ENCODE peak calls at places on chromosomes 13 and 19, in ten cellular contexts. One of them, this sample, is unnamed.

GRCh38 chr13:114047358-114047881 is 73.5 kb upstream of the C13orf46 start:
- DNase-seq in stimulated activated CD4-positive, alpha-beta T cell treated with anti-CD3 and anti-CD28 coated beads, Interleukin-12 subunit alpha, Interleukin-12 subunit beta, amount 100 ng/mL, for 24 hours: no peak
- DNase-seq in psoas muscle: no peak
- DNase-seq in HEK293T: no peak
- DNase-seq in T-helper 1 cell: no peak
- DNase-seq in AG08395: no peak
- DNase-seq in neural progenitor cell: no peak
- DNase-seq in CD8-positive, alpha-beta memory T cell: no peak
- DNase-seq in AG09319: no peak
- DNase-seq in NCI-H748 treated with DMSO at 0.1 percent for 48 hours: peak
- DNase-seq in this sample: no peak

GRCh38 chr13:97295279-97296182 is 73.4 kb downstream of the MBNL2 start:
- DNase-seq in psoas muscle: no peak
- DNase-seq in T-helper 1 cell: no peak
- DNase-seq in HEK293T: no peak
- DNase-seq in stimulated activated CD4-positive, alpha-beta T cell treated with anti-CD3 and anti-CD28 coated beads, Interleukin-12 subunit alpha, Interleukin-12 subunit beta, amount 100 ng/mL, for 24 hours: no peak
- DNase-seq in NCI-H748 treated with DMSO at 0.1 percent for 48 hours: no peak
- DNase-seq in AG09319: no peak
- DNase-seq in AG08395: peak
- DNase-seq in neural progenitor cell: no peak
- DNase-seq in CD8-positive, alpha-beta memory T cell: no peak
- DNase-seq in this sample: no peak

GRCh38 chr13:32969516-32969941 is 46.7 kb upstream of the KL start:
- DNase-seq in HEK293T: no peak
- DNase-seq in CD8-positive, alpha-beta memory T cell: no peak
- DNase-seq in stimulated activated CD4-positive, alpha-beta T cell treated with anti-CD3 and anti-CD28 coated beads, Interleukin-12 subunit alpha, Interleukin-12 subunit beta, amount 100 ng/mL, for 24 hours: no peak
- DNase-seq in NCI-H748 treated with DMSO at 0.1 percent for 48 hours: no peak
- DNase-seq in psoas muscle: no peak
- DNase-seq in AG09319: peak
- DNase-seq in AG08395: peak
- DNase-seq in neural progenitor cell: no peak
- DNase-seq in T-helper 1 cell: no peak
- DNase-seq in this sample: no peak

GRCh38 chr19:47798904-47799266 is 5.5 kb downstream of the TPRX1 start:
- DNase-seq in psoas muscle: no peak
- DNase-seq in AG09319: no peak
- DNase-seq in T-helper 1 cell: no peak
- DNase-seq in stimulated activated CD4-positive, alpha-beta T cell treated with anti-CD3 and anti-CD28 coated beads, Interleukin-12 subunit alpha, Interleukin-12 subunit beta, amount 100 ng/mL, for 24 hours: no peak
- DNase-seq in neural progenitor cell: no peak
- DNase-seq in NCI-H748 treated with DMSO at 0.1 percent for 48 hours: no peak
- DNase-seq in CD8-positive, alpha-beta memory T cell: no peak
- DNase-seq in AG08395: no peak
- DNase-seq in HEK293T: no peak
- DNase-seq in this sample: no peak

GRCh38 chr13:26621731-26622401 is 64.4 kb downstream of the WASF3 start:
- DNase-seq in HEK293T: no peak
- DNase-seq in NCI-H748 treated with DMSO at 0.1 percent for 48 hours: no peak
- DNase-seq in AG09319: no peak
- DNase-seq in stimulated activated CD4-positive, alpha-beta T cell treated with anti-CD3 and anti-CD28 coated beads, Interleukin-12 subunit alpha, Interleukin-12 subunit beta, amount 100 ng/mL, for 24 hours: no peak
- DNase-seq in psoas muscle: no peak
- DNase-seq in T-helper 1 cell: no peak
- DNase-seq in AG08395: no peak
- DNase-seq in neural progenitor cell: no peak
- DNase-seq in CD8-positive, alpha-beta memory T cell: no peak
- DNase-seq in this sample: no peak

GRCh38 chr13:109028626-109029025 is 399.2 kb downstream of the MYO16 start:
- DNase-seq in neural progenitor cell: no peak
- DNase-seq in HEK293T: no peak
- DNase-seq in CD8-positive, alpha-beta memory T cell: no peak
- DNase-seq in AG09319: no peak
- DNase-seq in T-helper 1 cell: no peak
- DNase-seq in stimulated activated CD4-positive, alpha-beta T cell treated with anti-CD3 and anti-CD28 coated beads, Interleukin-12 subunit alpha, Interleukin-12 subunit beta, amount 100 ng/mL, for 24 hours: no peak
- DNase-seq in AG08395: no peak
- DNase-seq in NCI-H748 treated with DMSO at 0.1 percent for 48 hours: no peak
- DNase-seq in psoas muscle: no peak
- DNase-seq in this sample: no peak

GRCh38 chr13:98386632-98387031 is 190.3 kb downstream of the STK24 start:
- DNase-seq in NCI-H748 treated with DMSO at 0.1 percent for 48 hours: peak
- DNase-seq in CD8-positive, alpha-beta memory T cell: no peak
- DNase-seq in AG09319: no peak
- DNase-seq in T-helper 1 cell: no peak
- DNase-seq in HEK293T: no peak
- DNase-seq in psoas muscle: no peak
- DNase-seq in stimulated activated CD4-positive, alpha-beta T cell treated with anti-CD3 and anti-CD28 coated beads, Interleukin-12 subunit alpha, Interleukin-12 subunit beta, amount 100 ng/mL, for 24 hours: no peak
- DNase-seq in neural progenitor cell: no peak
- DNase-seq in AG08395: no peak
- DNase-seq in this sample: no peak

GRCh38 chr19:10815969-10816635 is 19.9 kb downstream of the TMED1 start:
- DNase-seq in AG08395: peak
- DNase-seq in CD8-positive, alpha-beta memory T cell: no peak
- DNase-seq in NCI-H748 treated with DMSO at 0.1 percent for 48 hours: no peak
- DNase-seq in neural progenitor cell: no peak
- DNase-seq in T-helper 1 cell: no peak
- DNase-seq in psoas muscle: no peak
- DNase-seq in AG09319: no peak
- DNase-seq in stimulated activated CD4-positive, alpha-beta T cell treated with anti-CD3 and anti-CD28 coated beads, Interleukin-12 subunit alpha, Interleukin-12 subunit beta, amount 100 ng/mL, for 24 hours: no peak
- DNase-seq in HEK293T: no peak
- DNase-seq in this sample: no peak

GRCh38 chr13:37657134-37657533 is 58.6 kb upstream of the POSTN start:
- DNase-seq in neural progenitor cell: no peak
- DNase-seq in CD8-positive, alpha-beta memory T cell: no peak
- DNase-seq in stimulated activated CD4-positive, alpha-beta T cell treated with anti-CD3 and anti-CD28 coated beads, Interleukin-12 subunit alpha, Interleukin-12 subunit beta, amount 100 ng/mL, for 24 hours: no peak
- DNase-seq in HEK293T: no peak
- DNase-seq in NCI-H748 treated with DMSO at 0.1 percent for 48 hours: no peak
- DNase-seq in T-helper 1 cell: no peak
- DNase-seq in AG08395: peak
- DNase-seq in psoas muscle: no peak
- DNase-seq in AG09319: no peak
- DNase-seq in this sample: no peak

GRCh38 chr13:20165417-20166257 is 4.8 kb upstream of the GJA3 start:
- DNase-seq in AG08395: no peak
- DNase-seq in psoas muscle: no peak
- DNase-seq in HEK293T: no peak
- DNase-seq in CD8-positive, alpha-beta memory T cell: no peak
- DNase-seq in stimulated activated CD4-positive, alpha-beta T cell treated with anti-CD3 and anti-CD28 coated beads, Interleukin-12 subunit alpha, Interleukin-12 subunit beta, amount 100 ng/mL, for 24 hours: no peak
- DNase-seq in T-helper 1 cell: no peak
- DNase-seq in NCI-H748 treated with DMSO at 0.1 percent for 48 hours: peak
- DNase-seq in neural progenitor cell: no peak
- DNase-seq in AG09319: no peak
- DNase-seq in this sample: no peak

GRCh38 chr13:71867101-71867814 is at the start of gene DACH1:
- DNase-seq in AG08395: peak
- DNase-seq in AG09319: peak
- DNase-seq in CD8-positive, alpha-beta memory T cell: no peak
- DNase-seq in NCI-H748 treated with DMSO at 0.1 percent for 48 hours: peak
- DNase-seq in T-helper 1 cell: no peak
- DNase-seq in psoas muscle: peak
- DNase-seq in stimulated activated CD4-positive, alpha-beta T cell treated with anti-CD3 and anti-CD28 coated beads, Interleukin-12 subunit alpha, Interleukin-12 subunit beta, amount 100 ng/mL, for 24 hours: no peak
- DNase-seq in neural progenitor cell: peak
- DNase-seq in HEK293T: peak
- DNase-seq in this sample: peak

GRCh38 chr13:74662895-74663294 is 528.7 kb upstream of the KLF12 start:
- DNase-seq in HEK293T: no peak
- DNase-seq in CD8-positive, alpha-beta memory T cell: no peak
- DNase-seq in AG09319: no peak
- DNase-seq in psoas muscle: no peak
- DNase-seq in neural progenitor cell: no peak
- DNase-seq in AG08395: no peak
- DNase-seq in NCI-H748 treated with DMSO at 0.1 percent for 48 hours: no peak
- DNase-seq in T-helper 1 cell: no peak
- DNase-seq in stimulated activated CD4-positive, alpha-beta T cell treated with anti-CD3 and anti-CD28 coated beads, Interleukin-12 subunit alpha, Interleukin-12 subunit beta, amount 100 ng/mL, for 24 hours: no peak
- DNase-seq in this sample: no peak

GRCh38 chr13:109036091-109036490 is 406.7 kb downstream of the MYO16 start:
- DNase-seq in CD8-positive, alpha-beta memory T cell: no peak
- DNase-seq in NCI-H748 treated with DMSO at 0.1 percent for 48 hours: no peak
- DNase-seq in neural progenitor cell: no peak
- DNase-seq in HEK293T: no peak
- DNase-seq in psoas muscle: no peak
- DNase-seq in AG09319: no peak
- DNase-seq in stimulated activated CD4-positive, alpha-beta T cell treated with anti-CD3 and anti-CD28 coated beads, Interleukin-12 subunit alpha, Interleukin-12 subunit beta, amount 100 ng/mL, for 24 hours: no peak
- DNase-seq in AG08395: no peak
- DNase-seq in T-helper 1 cell: no peak
- DNase-seq in this sample: no peak

GRCh38 chr13:21486322-21486721 is 27.2 kb upstream of the ZDHHC20 start:
- DNase-seq in CD8-positive, alpha-beta memory T cell: no peak
- DNase-seq in neural progenitor cell: no peak
- DNase-seq in HEK293T: no peak
- DNase-seq in AG08395: no peak
- DNase-seq in stimulated activated CD4-positive, alpha-beta T cell treated with anti-CD3 and anti-CD28 coated beads, Interleukin-12 subunit alpha, Interleukin-12 subunit beta, amount 100 ng/mL, for 24 hours: no peak
- DNase-seq in AG09319: no peak
- DNase-seq in T-helper 1 cell: no peak
- DNase-seq in NCI-H748 treated with DMSO at 0.1 percent for 48 hours: no peak
- DNase-seq in psoas muscle: no peak
- DNase-seq in this sample: no peak

GRCh38 chr19:1868971-1869370 is 5.6 kb upstream of the KLF16 start:
- DNase-seq in T-helper 1 cell: no peak
- DNase-seq in HEK293T: no peak
- DNase-seq in CD8-positive, alpha-beta memory T cell: no peak
- DNase-seq in neural progenitor cell: no peak
- DNase-seq in AG08395: no peak
- DNase-seq in psoas muscle: no peak
- DNase-seq in stimulated activated CD4-positive, alpha-beta T cell treated with anti-CD3 and anti-CD28 coated beads, Interleukin-12 subunit alpha, Interleukin-12 subunit beta, amount 100 ng/mL, for 24 hours: no peak
- DNase-seq in AG09319: no peak
- DNase-seq in NCI-H748 treated with DMSO at 0.1 percent for 48 hours: no peak
- DNase-seq in this sample: no peak

GRCh38 chr13:44972956-44973581 is 16.2 kb downstream of the NUFIP1 start:
- DNase-seq in psoas muscle: no peak
- DNase-seq in NCI-H748 treated with DMSO at 0.1 percent for 48 hours: peak
- DNase-seq in stimulated activated CD4-positive, alpha-beta T cell treated with anti-CD3 and anti-CD28 coated beads, Interleukin-12 subunit alpha, Interleukin-12 subunit beta, amount 100 ng/mL, for 24 hours: no peak
- DNase-seq in CD8-positive, alpha-beta memory T cell: no peak
- DNase-seq in HEK293T: peak
- DNase-seq in neural progenitor cell: peak
- DNase-seq in AG08395: peak
- DNase-seq in T-helper 1 cell: no peak
- DNase-seq in AG09319: no peak
- DNase-seq in this sample: no peak

GRCh38 chr19:16661480-16662034 is 618 bp downstream of the TMEM38A start:
- DNase-seq in stimulated activated CD4-positive, alpha-beta T cell treated with anti-CD3 and anti-CD28 coated beads, Interleukin-12 subunit alpha, Interleukin-12 subunit beta, amount 100 ng/mL, for 24 hours: peak
- DNase-seq in HEK293T: no peak
- DNase-seq in psoas muscle: peak
- DNase-seq in AG08395: no peak
- DNase-seq in T-helper 1 cell: peak
- DNase-seq in AG09319: no peak
- DNase-seq in CD8-positive, alpha-beta memory T cell: peak
- DNase-seq in NCI-H748 treated with DMSO at 0.1 percent for 48 hours: no peak
- DNase-seq in neural progenitor cell: peak
- DNase-seq in this sample: peak

GRCh38 chr19:33134571-33135041 is 2.7 kb downstream of the WDR88 start:
- DNase-seq in AG08395: no peak
- DNase-seq in T-helper 1 cell: peak
- DNase-seq in NCI-H748 treated with DMSO at 0.1 percent for 48 hours: peak
- DNase-seq in CD8-positive, alpha-beta memory T cell: peak
- DNase-seq in HEK293T: no peak
- DNase-seq in AG09319: no peak
- DNase-seq in neural progenitor cell: peak
- DNase-seq in psoas muscle: no peak
- DNase-seq in stimulated activated CD4-positive, alpha-beta T cell treated with anti-CD3 and anti-CD28 coated beads, Interleukin-12 subunit alpha, Interleukin-12 subunit beta, amount 100 ng/mL, for 24 hours: peak
- DNase-seq in this sample: peak

GRCh38 chr13:102948006-102948405 is 102.2 kb downstream of the ERCC5 start:
- DNase-seq in NCI-H748 treated with DMSO at 0.1 percent for 48 hours: no peak
- DNase-seq in AG09319: no peak
- DNase-seq in CD8-positive, alpha-beta memory T cell: no peak
- DNase-seq in neural progenitor cell: peak
- DNase-seq in AG08395: no peak
- DNase-seq in psoas muscle: no peak
- DNase-seq in stimulated activated CD4-positive, alpha-beta T cell treated with anti-CD3 and anti-CD28 coated beads, Interleukin-12 subunit alpha, Interleukin-12 subunit beta, amount 100 ng/mL, for 24 hours: no peak
- DNase-seq in HEK293T: no peak
- DNase-seq in T-helper 1 cell: no peak
- DNase-seq in this sample: no peak

GRCh38 chr19:49455729-49456128 is 2.7 kb downstream of the ALDH16A1 start:
- DNase-seq in stimulated activated CD4-positive, alpha-beta T cell treated with anti-CD3 and anti-CD28 coated beads, Interleukin-12 subunit alpha, Interleukin-12 subunit beta, amount 100 ng/mL, for 24 hours: no peak
- DNase-seq in CD8-positive, alpha-beta memory T cell: no peak
- DNase-seq in AG09319: peak
- DNase-seq in AG08395: peak
- DNase-seq in psoas muscle: no peak
- DNase-seq in HEK293T: no peak
- DNase-seq in neural progenitor cell: no peak
- DNase-seq in T-helper 1 cell: no peak
- DNase-seq in NCI-H748 treated with DMSO at 0.1 percent for 48 hours: no peak
- DNase-seq in this sample: no peak

GRCh38 chr19:18128044-18128443 is 24.9 kb upstream of the PIK3R2 start:
- DNase-seq in AG09319: no peak
- DNase-seq in AG08395: peak
- DNase-seq in psoas muscle: no peak
- DNase-seq in T-helper 1 cell: no peak
- DNase-seq in stimulated activated CD4-positive, alpha-beta T cell treated with anti-CD3 and anti-CD28 coated beads, Interleukin-12 subunit alpha, Interleukin-12 subunit beta, amount 100 ng/mL, for 24 hours: no peak
- DNase-seq in CD8-positive, alpha-beta memory T cell: no peak
- DNase-seq in NCI-H748 treated with DMSO at 0.1 percent for 48 hours: no peak
- DNase-seq in HEK293T: no peak
- DNase-seq in neural progenitor cell: no peak
- DNase-seq in this sample: no peak

GRCh38 chr13:107441279-107441678 is 774.1 kb downstream of the LIG4 start:
- DNase-seq in neural progenitor cell: no peak
- DNase-seq in AG08395: peak
- DNase-seq in psoas muscle: no peak
- DNase-seq in NCI-H748 treated with DMSO at 0.1 percent for 48 hours: no peak
- DNase-seq in AG09319: no peak
- DNase-seq in CD8-positive, alpha-beta memory T cell: no peak
- DNase-seq in HEK293T: no peak
- DNase-seq in stimulated activated CD4-positive, alpha-beta T cell treated with anti-CD3 and anti-CD28 coated beads, Interleukin-12 subunit alpha, Interleukin-12 subunit beta, amount 100 ng/mL, for 24 hours: no peak
- DNase-seq in T-helper 1 cell: no peak
- DNase-seq in this sample: no peak

GRCh38 chr19:17117250-17117789 is 41.7 kb downstream of the MYO9B start:
- DNase-seq in neural progenitor cell: no peak
- DNase-seq in NCI-H748 treated with DMSO at 0.1 percent for 48 hours: no peak
- DNase-seq in stimulated activated CD4-positive, alpha-beta T cell treated with anti-CD3 and anti-CD28 coated beads, Interleukin-12 subunit alpha, Interleukin-12 subunit beta, amount 100 ng/mL, for 24 hours: no peak
- DNase-seq in AG09319: no peak
- DNase-seq in T-helper 1 cell: no peak
- DNase-seq in HEK293T: no peak
- DNase-seq in psoas muscle: no peak
- DNase-seq in CD8-positive, alpha-beta memory T cell: no peak
- DNase-seq in AG08395: no peak
- DNase-seq in this sample: no peak

GRCh38 chr13:51380269-51380668 is 40.8 kb downstream of the SERPINE3 start:
- DNase-seq in HEK293T: no peak
- DNase-seq in T-helper 1 cell: no peak
- DNase-seq in AG09319: no peak
- DNase-seq in psoas muscle: no peak
- DNase-seq in AG08395: no peak
- DNase-seq in NCI-H748 treated with DMSO at 0.1 percent for 48 hours: peak
- DNase-seq in stimulated activated CD4-positive, alpha-beta T cell treated with anti-CD3 and anti-CD28 coated beads, Interleukin-12 subunit alpha, Interleukin-12 subunit beta, amount 100 ng/mL, for 24 hours: no peak
- DNase-seq in neural progenitor cell: no peak
- DNase-seq in CD8-positive, alpha-beta memory T cell: no peak
- DNase-seq in this sample: no peak

GRCh38 chr19:56840452-56841193 is at the start of the genes PEG3 and ZIM2:
- DNase-seq in stimulated activated CD4-positive, alpha-beta T cell treated with anti-CD3 and anti-CD28 coated beads, Interleukin-12 subunit alpha, Interleukin-12 subunit beta, amount 100 ng/mL, for 24 hours: no peak
- DNase-seq in NCI-H748 treated with DMSO at 0.1 percent for 48 hours: no peak
- DNase-seq in HEK293T: no peak
- DNase-seq in psoas muscle: peak
- DNase-seq in T-helper 1 cell: no peak
- DNase-seq in CD8-positive, alpha-beta memory T cell: no peak
- DNase-seq in AG09319: no peak
- DNase-seq in AG08395: no peak
- DNase-seq in neural progenitor cell: no peak
- DNase-seq in this sample: no peak

GRCh38 chr13:94345374-94346195 is 133.9 kb downstream of the DCT start:
- DNase-seq in neural progenitor cell: no peak
- DNase-seq in stimulated activated CD4-positive, alpha-beta T cell treated with anti-CD3 and anti-CD28 coated beads, Interleukin-12 subunit alpha, Interleukin-12 subunit beta, amount 100 ng/mL, for 24 hours: no peak
- DNase-seq in HEK293T: no peak
- DNase-seq in CD8-positive, alpha-beta memory T cell: no peak
- DNase-seq in AG09319: no peak
- DNase-seq in NCI-H748 treated with DMSO at 0.1 percent for 48 hours: peak
- DNase-seq in AG08395: peak
- DNase-seq in psoas muscle: no peak
- DNase-seq in T-helper 1 cell: no peak
- DNase-seq in this sample: no peak

GRCh38 chr13:27283906-27284523 is 13.4 kb downstream of the RASL11A start:
- DNase-seq in neural progenitor cell: no peak
- DNase-seq in AG08395: peak
- DNase-seq in stimulated activated CD4-positive, alpha-beta T cell treated with anti-CD3 and anti-CD28 coated beads, Interleukin-12 subunit alpha, Interleukin-12 subunit beta, amount 100 ng/mL, for 24 hours: no peak
- DNase-seq in AG09319: no peak
- DNase-seq in HEK293T: no peak
- DNase-seq in NCI-H748 treated with DMSO at 0.1 percent for 48 hours: peak
- DNase-seq in psoas muscle: no peak
- DNase-seq in T-helper 1 cell: no peak
- DNase-seq in CD8-positive, alpha-beta memory T cell: no peak
- DNase-seq in this sample: no peak

GRCh38 chr19:12701596-12702282 is 5.3 kb upstream of the FBXW9 start:
- DNase-seq in psoas muscle: no peak
- DNase-seq in HEK293T: no peak
- DNase-seq in CD8-positive, alpha-beta memory T cell: no peak
- DNase-seq in AG09319: no peak
- DNase-seq in NCI-H748 treated with DMSO at 0.1 percent for 48 hours: no peak
- DNase-seq in T-helper 1 cell: no peak
- DNase-seq in stimulated activated CD4-positive, alpha-beta T cell treated with anti-CD3 and anti-CD28 coated beads, Interleukin-12 subunit alpha, Interleukin-12 subunit beta, amount 100 ng/mL, for 24 hours: no peak
- DNase-seq in AG08395: no peak
- DNase-seq in neural progenitor cell: no peak
- DNase-seq in this sample: no peak

This sample was measured in stimulated activated naive CD8-positive, alpha-beta T cell treated with anti-CD3 and anti-CD28 coated beads, Interleukin-15, amount 100 ng/mL, for 72 hours.